ENCODE peak calls at places on chromosomes 12 and 14, in four cellular contexts. K is SK-N-SH, G is HepG2, J is GM12878. B is an unnamed sample.
A peak's percentile ranks its signal among the peaks of the same experiment; 100 is the strongest.

GRCh38 chr12:12992418-12993175 is 7.5 kb downstream of the HEBP1 start:
- DNase-seq in K (no peak), G (peak; percentile 43), J (no peak), B (peak; percentile 98)

GRCh38 chr14:104470588-104470987 is 109.0 kb upstream of the C14orf180 start:
- DNase-seq in K (no peak), G (no peak), J (no peak), B (no peak)

GRCh38 chr12:111024205-111024794 is 103.9 kb upstream of the MYL2 start:
- DNase-seq in K (peak; percentile 83), G (peak; percentile 44), J (peak; percentile 4), B (peak; percentile 4)

GRCh38 chr12:78096909-78097597 is 266.4 kb downstream of the NAV3 start:
- DNase-seq in K (peak; percentile 60), G (no peak), J (no peak), B (peak; percentile 69)

GRCh38 chr12:96698521-96698920 is 208.5 kb upstream of the NEDD1 start:
- DNase-seq in K (no peak), G (peak; percentile 6), J (no peak), B (no peak)

GRCh38 chr14:26218858-26219257 is 379.0 kb downstream of the NOVA1 start:
- DNase-seq in K (no peak), G (no peak), J (no peak), B (no peak)

GRCh38 chr14:53896773-53897172 is 59.9 kb downstream of the BMP4 start:
- DNase-seq in K (no peak), G (no peak), J (no peak), B (peak; percentile 78)

GRCh38 chr12:10900972-10901371 is 8.4 kb downstream of the TAS2R13 start:
- DNase-seq in K (no peak), G (no peak), J (no peak), B (no peak)

GRCh38 chr12:116365114-116365513 is 87.6 kb upstream of the MED13L start:
- DNase-seq in K (no peak), G (no peak), J (no peak), B (no peak)

GRCh38 chr14:21626491-21627230 is 8.1 kb downstream of the OR10G2 start:
- DNase-seq in K (no peak), G (no peak), J (no peak), B (peak; percentile 24)

GRCh38 chr12:24133385-24133784 is 183.9 kb upstream of the SOX5 start:
- DNase-seq in K (no peak), G (peak; percentile 14), J (peak; percentile 40), B (no peak)

GRCh38 chr14:100864960-100865681 is 38.4 kb downstream of the RTL1 start:
- DNase-seq in K (no peak), G (no peak), J (no peak), B (peak; percentile 36)

GRCh38 chr12:66409195-66409871 is 107.0 kb downstream of the HELB start:
- DNase-seq in K (peak; percentile 24), G (peak; percentile 34), J (no peak), B (peak; percentile 80)

GRCh38 chr12:115710104-115710564 is 567.4 kb downstream of the MED13L start:
- DNase-seq in K (no peak), G (no peak), J (no peak), B (peak; percentile 63)

GRCh38 chr14:58118097-58118496 is 33.9 kb downstream of the ARMH4 start:
- DNase-seq in K (no peak), G (no peak), J (no peak), B (no peak)

GRCh38 chr12:68423175-68423574 is 91.0 kb upstream of the MDM1 start:
- DNase-seq in K (no peak), G (no peak), J (no peak), B (no peak)

GRCh38 chr14:99790201-99790977 is 2.8 kb upstream of the EML1 start:
- DNase-seq in K (no peak), G (no peak), J (no peak), B (no peak)

GRCh38 chr14:31297701-31298344 is 90.2 kb upstream of the HECTD1 start:
- DNase-seq in K (no peak), G (no peak), J (no peak), B (peak; percentile 52)

GRCh38 chr12:20212658-20213387 is 155.5 kb upstream of the PDE3A start:
- DNase-seq in K (peak; percentile 61), G (no peak), J (no peak), B (peak; percentile 98)

GRCh38 chr12:57757771-57758170 is 2.9 kb downstream of the MARCHF9 start:
- DNase-seq in K (no peak), G (no peak), J (no peak), B (no peak)

GRCh38 chr14:65072256-65072655 is 30.1 kb downstream of the MAX start:
- DNase-seq in K (no peak), G (no peak), J (no peak), B (no peak)

GRCh38 chr14:103239751-103240150 is 94.3 kb upstream of the EIF5 start:
- DNase-seq in K (no peak), G (no peak), J (no peak), B (no peak)

GRCh38 chr12:97487470-97487869 is 24.9 kb downstream of the RMST start:
- DNase-seq in K (no peak), G (no peak), J (no peak), B (no peak)

GRCh38 chr12:96850676-96851075 is 56.4 kb upstream of the NEDD1 start:
- DNase-seq in K (no peak), G (no peak), J (no peak), B (no peak)

GRCh38 chr12:68497702-68498101 is 113.0 kb upstream of the RAP1B start:
- DNase-seq in K (no peak), G (no peak), J (peak; percentile 50), B (peak; percentile 77)

GRCh38 chr14:74663884-74664283 is 49.0 kb downstream of the AREL1 start:
- DNase-seq in K (no peak), G (no peak), J (no peak), B (no peak)

GRCh38 chr12:29350080-29350479 is 30.9 kb downstream of the ERGIC2 start:
- DNase-seq in K (peak; percentile 1), G (peak; percentile 6), J (no peak), B (peak; percentile 36)

GRCh38 chr12:66799548-66799947 is 120.7 kb upstream of the GRIP1 start:
- DNase-seq in K (no peak), G (no peak), J (no peak), B (no peak)

GRCh38 chr12:55549302-55549701 is at the start of gene OR6C4:
- DNase-seq in K (no peak), G (no peak), J (no peak), B (no peak)

GRCh38 chr14:61444215-61444768 is 122.9 kb downstream of the PRKCH start:
- DNase-seq in K (no peak), G (no peak), J (no peak), B (no peak)

GRCh38 chr12:6182279-6182898 is 17.8 kb upstream of the CD9 start:
- DNase-seq in K (peak; percentile 87), G (peak; percentile 75), J (no peak), B (peak; percentile 68)

GRCh38 chr12:89576572-89577220 is 50.8 kb upstream of the POC1B start:
- DNase-seq in K (no peak), G (no peak), J (no peak), B (no peak)

GRCh38 chr12:89573081-89573810 is 47.4 kb upstream of the POC1B start:
- DNase-seq in K (no peak), G (no peak), J (no peak), B (no peak)

GRCh38 chr12:89575405-89575804 is 49.6 kb upstream of the POC1B start:
- DNase-seq in K (no peak), G (peak; percentile 39), J (no peak), B (peak; percentile 9)

GRCh38 chr12:89571481-89572190 is 45.8 kb upstream of the POC1B start:
- DNase-seq in K (no peak), G (no peak), J (no peak), B (peak; percentile 52)

DNA sequence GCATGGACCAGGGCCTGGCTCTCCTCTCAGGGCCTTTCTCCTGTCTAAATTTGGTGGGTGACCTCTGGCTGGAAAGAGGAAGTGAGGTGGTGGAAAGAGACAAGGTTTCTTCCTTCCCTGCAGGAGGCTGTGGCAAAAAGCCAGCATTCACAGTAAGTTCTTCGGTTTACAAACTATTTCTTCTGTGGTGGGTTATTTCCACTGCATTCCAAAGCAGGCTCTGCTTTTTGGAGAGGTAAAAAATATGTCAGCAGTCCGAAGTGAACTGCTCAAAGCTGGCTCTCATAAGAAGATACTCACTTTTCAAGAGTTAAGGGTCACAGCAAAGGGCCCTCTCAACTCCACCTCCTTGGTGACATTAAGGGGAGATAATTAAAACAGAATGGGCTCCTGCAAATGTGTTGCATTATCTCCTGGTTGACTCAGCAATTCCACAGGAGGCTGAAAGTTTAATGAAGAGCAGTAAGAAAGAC is 48.9 kb upstream of the POC1B start:
- DNase-seq in K (no peak), G (peak; percentile 2), J (no peak), B (peak; percentile 75)
- TF ChIP-seq MXI1 in K (no peak), G (no peak), J (no peak), B (no peak)

GRCh38 chr12:51897181-51897580 is 9.3 kb downstream of the ANKRD33 start:
- DNase-seq in K (peak; percentile 12), G (no peak), J (no peak), B (no peak)
- TF ChIP-seq MXI1 in K (no peak), G (no peak), J (no peak), B (no peak)

GRCh38 chr14:68127166-68127565 is 307.6 kb downstream of the RAD51B start:
- DNase-seq in K (no peak), G (no peak), J (no peak), B (no peak)

GRCh38 chr14:68124050-68124449 is 304.5 kb downstream of the RAD51B start:
- DNase-seq in K (no peak), G (no peak), J (no peak), B (no peak)

GRCh38 chr14:68124885-68125731 is 305.5 kb downstream of the RAD51B start:
- DNase-seq in K (no peak), G (peak; percentile 20), J (no peak), B (peak; percentile 75)
- TF ChIP-seq MXI1 in K (no peak), G (no peak), J (no peak), B (no peak)

GRCh38 chr12:64611430-64612286 is 1.4 kb downstream of the RASSF3 start:
- DNase-seq in K (peak; percentile 66), G (no peak), J (no peak), B (peak; percentile 27)

GRCh38 chr12:64610660-64611429 is 550 bp downstream of the RASSF3 start:
- DNase-seq in K (peak; percentile 82), G (peak; percentile 44), J (no peak), B (peak; percentile 50)

GRCh38 chr12:64609543-64610091 is 678 bp upstream of the RASSF3 start:
- DNase-seq in K (peak; percentile 43), G (no peak), J (no peak), B (peak; percentile 20)

GRCh38 chr12:64608901-64609542 is 1.3 kb upstream of the RASSF3 start:
- DNase-seq in K (peak; percentile 48), G (peak; percentile 58), J (peak; percentile 58), B (peak; percentile 68)

DNA sequence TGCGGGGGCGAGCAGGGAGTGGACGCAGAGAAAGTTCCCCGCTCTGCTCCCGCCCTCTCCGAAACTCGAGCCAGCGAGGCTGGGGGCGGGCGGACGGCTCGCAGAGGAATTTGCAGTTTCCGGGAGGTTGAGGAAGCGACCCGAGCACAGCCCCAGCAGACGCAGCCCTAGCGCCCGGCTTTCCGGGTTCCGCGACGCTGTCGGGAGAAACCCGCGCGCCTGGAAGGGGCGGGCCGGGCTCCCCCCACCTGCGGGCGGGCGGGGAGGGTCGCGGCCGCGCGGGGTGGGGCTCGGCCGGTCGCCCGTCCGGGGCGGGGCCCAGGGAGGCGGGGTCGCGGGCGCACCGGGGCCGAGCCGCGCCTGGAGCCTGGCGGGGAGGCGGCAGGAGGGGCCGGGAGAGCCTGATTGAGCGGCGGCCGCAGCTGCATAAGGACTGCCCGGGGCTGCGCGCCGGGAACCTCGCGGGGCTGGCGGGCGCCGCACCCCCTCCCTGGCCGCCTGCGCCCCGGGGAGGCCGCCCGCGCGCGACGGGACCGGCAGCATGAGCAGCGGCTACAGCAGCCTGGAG is at the start of gene RASSF3:
- DNase-seq in K (peak; percentile 94), G (peak; percentile 44), J (no peak), B (peak; percentile 67)
- TF ChIP-seq MXI1 in K (no peak), G (no peak), J (no peak), B (no peak)

B was measured in IMR-90.